ENCODE peak calls at places on chromosomes 16 and 17, in ten cellular contexts. A is activated B cell treated with CpG ODN at 0.5 μM for 24 hours, N is non-pigmented ciliary epithelial cell, G is HEK293T, S is H54, O is fibroblast of the aortic adventitia, W is KBM-7, U is mucosa of gallbladder, M is GM03348, R is HL-60. J is an unnamed sample.

GRCh38 chr16:1338855-1339675 is 5.6 kb downstream of the BAIAP3 start:
- DNase-seq in A (no peak), N (no peak), G (no peak), S (no peak), O (no peak), W (no peak), U (no peak), M (no peak), R (no peak), J (no peak)

GRCh38 chr17:70357196-70357595 is 187.9 kb downstream of the KCNJ2 start:
- DNase-seq in A (no peak), N (peak; percentile 15), G (no peak), S (no peak), O (no peak), W (no peak), U (no peak), M (no peak), R (no peak), J (no peak)

GRCh38 chr17:56153215-56153614 is at the start of gene ANKFN1:
- DNase-seq in A (no peak), N (no peak), G (no peak), S (no peak), O (no peak), W (no peak), U (no peak), M (no peak), R (no peak), J (no peak)

GRCh38 chr17:419073-419735 is 66.6 kb upstream of the RPH3AL start:
- DNase-seq in A (no peak), N (no peak), G (no peak), S (no peak), O (no peak), W (no peak), U (no peak), M (no peak), R (no peak), J (no peak)

GRCh38 chr16:69036399-69037091 is 68.9 kb upstream of the HAS3 start:
- DNase-seq in A (no peak), N (no peak), G (no peak), S (no peak), O (no peak), W (no peak), U (no peak), M (no peak), R (no peak), J (no peak)

GRCh38 chr16:71412270-71413160 is 29.3 kb downstream of the TLE7 start:
- DNase-seq in A (peak; percentile 36), N (peak; percentile 26), G (peak; percentile 84), S (peak; percentile 77), O (peak; percentile 78), W (peak; percentile 70), U (peak; percentile 77), M (peak; percentile 90), R (no peak), J (peak; percentile 35)

GRCh38 chr17:78132086-78132676 is 1.6 kb downstream of the TMC8 start:
- DNase-seq in A (peak; percentile 85), N (no peak), G (no peak), S (no peak), O (no peak), W (peak; percentile 67), U (no peak), M (no peak), R (peak; percentile 88), J (no peak)

GRCh38 chr17:4136373-4136772 is 6.5 kb downstream of the ZZEF1 start:
- DNase-seq in A (no peak), N (no peak), G (no peak), S (no peak), O (peak; percentile 9), W (no peak), U (no peak), M (no peak), R (no peak), J (no peak)